ENCODE peak calls at places on chromosomes 1 and 21, in six cellular contexts. I is HepG2, O is upper lobe of left lung, S is A549, C is K562, R is GM12878. Q is an unnamed sample.
A peak's percentile ranks its signal among the peaks of the same experiment; 100 is the strongest.

GRCh38 chr1:93822710-93823425 is 56.1 kb downstream of the DNTTIP2 start:
- ATAC-seq in I (no peak), O (no peak), S (no peak), C (no peak), R (no peak), Q (no peak)

GRCh38 chr1:232968965-232969364 is 18.6 kb downstream of the NTPCR start:
- ATAC-seq in I (no peak), O (peak; percentile 69), S (no peak), C (no peak), R (peak; percentile 59), Q (peak; percentile 51)

GRCh38 chr1:228376262-228376628 is 30.4 kb downstream of the TRIM11 start:
- ATAC-seq in I (no peak), O (no peak), S (no peak), C (no peak), R (no peak), Q (no peak)

GRCh38 chr1:194164755-194165154 is 978.3 kb upstream of the B3GALT2 start:
- ATAC-seq in I (no peak), O (no peak), S (no peak), C (no peak), R (no peak), Q (no peak)

GRCh38 chr21:35438643-35439404 is 389.7 kb upstream of the RUNX1 start:
- ATAC-seq in I (no peak), O (no peak), S (no peak), C (no peak), R (peak; percentile 69), Q (no peak)

GRCh38 chr1:54857741-54858665 is 29.0 kb downstream of the DHCR24 start:
- ATAC-seq in I (no peak), O (no peak), S (peak; percentile 31), C (no peak), R (no peak), Q (no peak)

GRCh38 chr1:27804791-27805190 is 25.8 kb upstream of the PPP1R8 start:
- ATAC-seq in I (no peak), O (no peak), S (no peak), C (no peak), R (no peak), Q (no peak)

GRCh38 chr1:93965888-93966287 is 56.7 kb upstream of the GCLM start:
- ATAC-seq in I (no peak), O (no peak), S (no peak), C (no peak), R (no peak), Q (no peak)

GRCh38 chr1:26827205-26827604 is 717 bp downstream of the ZDHHC18 start:
- ATAC-seq in I (no peak), O (no peak), S (peak; percentile 2), C (no peak), R (no peak), Q (no peak)

GRCh38 chr1:94105957-94106529 is 14.9 kb downstream of the ABCA4 start:
- ATAC-seq in I (no peak), O (peak; percentile 17), S (no peak), C (no peak), R (peak; percentile 52), Q (no peak)

GRCh38 chr1:162136760-162137537 is 67.5 kb downstream of the NOS1AP start:
- ATAC-seq in I (peak; percentile 75), O (no peak), S (peak; percentile 90), C (no peak), R (peak; percentile 23), Q (peak; percentile 66)

GRCh38 chr1:67831850-67832513 is 1.3 kb downstream of the GNG12 start:
- ATAC-seq in I (peak; percentile 33), O (peak; percentile 82), S (peak; percentile 68), C (peak; percentile 59), R (peak; percentile 32), Q (peak; percentile 40)

GRCh38 chr1:4702927-4703326 is 48.5 kb downstream of the AJAP1 start:
- ATAC-seq in I (no peak), O (no peak), S (no peak), C (no peak), R (no peak), Q (no peak)

GRCh38 chr1:231918239-231919015 is 291.8 kb downstream of the DISC1 start:
- ATAC-seq in I (no peak), O (no peak), S (no peak), C (no peak), R (no peak), Q (no peak)

GRCh38 chr1:8698012-8698411 is 119.4 kb downstream of the RERE start:
- ATAC-seq in I (no peak), O (no peak), S (no peak), C (no peak), R (no peak), Q (no peak)

GRCh38 chr21:45228171-45228641 is 59.5 kb downstream of the POFUT2 start:
- ATAC-seq in I (no peak), O (no peak), S (peak; percentile 78), C (no peak), R (peak; percentile 34), Q (peak; percentile 74)

GRCh38 chr1:60848583-60849188 is 233.7 kb upstream of the NFIA start:
- ATAC-seq in I (no peak), O (no peak), S (no peak), C (peak; percentile 90), R (peak; percentile 15), Q (no peak)

GRCh38 chr1:147264158-147264768 is 21.8 kb downstream of the CHD1L start:
- ATAC-seq in I (no peak), O (no peak), S (no peak), C (no peak), R (no peak), Q (no peak)

GRCh38 chr1:107076846-107077245 is 20.4 kb downstream of the PRMT6 start:
- ATAC-seq in I (no peak), O (no peak), S (no peak), C (no peak), R (no peak), Q (no peak)

GRCh38 chr21:38952890-38953289 is 147.2 kb downstream of the ETS2 start:
- ATAC-seq in I (no peak), O (no peak), S (no peak), C (no peak), R (no peak), Q (no peak)

GRCh38 chr1:35644204-35644603 is 2.9 kb upstream of the PSMB2 start:
- ATAC-seq in I (no peak), O (no peak), S (no peak), C (no peak), R (no peak), Q (no peak)

GRCh38 chr1:111269820-111270406 is 20.7 kb upstream of the CHIA start:
- ATAC-seq in I (no peak), O (no peak), S (no peak), C (no peak), R (no peak), Q (no peak)

GRCh38 chr1:184494929-184495328 is 108.1 kb downstream of the C1orf21 start:
- ATAC-seq in I (no peak), O (no peak), S (no peak), C (no peak), R (peak; percentile 78), Q (no peak)

GRCh38 chr1:85343612-85344255 is 67.3 kb upstream of the BCL10 start:
- ATAC-seq in I (peak; percentile 43), O (no peak), S (no peak), C (no peak), R (no peak), Q (no peak)

DNA sequence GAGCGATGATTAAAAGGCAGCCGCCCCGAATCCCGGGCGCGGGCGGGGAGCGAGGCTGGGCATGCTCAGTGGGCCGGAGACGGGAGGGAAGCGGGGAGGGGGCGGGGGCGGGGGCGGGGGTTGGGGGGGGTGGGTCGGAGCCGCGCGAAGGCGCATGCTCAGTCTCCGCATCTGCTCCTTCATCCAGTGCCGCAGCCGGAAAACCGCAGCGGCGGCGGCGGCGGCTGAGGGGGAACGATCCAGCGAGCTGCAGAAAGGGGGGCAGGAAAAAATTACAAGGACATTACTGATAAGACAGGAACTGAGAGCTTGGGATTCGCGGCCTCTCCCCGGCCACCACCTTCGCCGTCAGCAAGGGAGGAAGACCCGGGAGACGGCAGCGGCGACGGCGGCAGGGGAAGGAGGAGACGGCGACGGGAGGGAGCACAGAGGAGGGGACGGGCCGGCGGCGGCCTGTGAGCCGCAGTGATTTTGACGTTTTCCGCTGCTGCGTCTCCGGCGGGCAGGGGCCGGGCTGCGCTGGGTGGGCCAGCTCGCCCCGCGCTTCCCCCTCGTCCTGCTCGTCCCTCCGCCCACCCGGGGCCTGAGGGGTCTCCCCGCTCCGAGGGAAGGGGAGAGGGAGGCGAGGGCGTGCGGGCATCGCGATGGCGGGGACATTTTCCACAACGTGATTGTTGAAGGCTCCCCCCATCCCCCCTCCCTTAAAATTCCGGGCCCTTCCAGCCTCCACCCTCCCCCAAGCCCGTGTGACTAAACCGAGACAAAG is at the start of gene CAMSAP2:
- ATAC-seq in I (peak; percentile 89), O (peak; percentile 95), S (peak; percentile 87), C (peak; percentile 95), R (peak; percentile 75), Q (peak; percentile 89)
- TF ChIP-seq POLR2A in I (peak; percentile 67), O (peak; percentile 55), S (peak; percentile 31), C (no peak), R (peak; percentile 71), Q (peak; percentile 70)

GRCh38 chr1:12153181-12153785 is 13.5 kb upstream of the TNFRSF1B start:
- ATAC-seq in I (no peak), O (peak; percentile 75), S (no peak), C (peak; percentile 75), R (peak; percentile 68), Q (peak; percentile 80)
- TF ChIP-seq EP300 in I (no peak), O (no peak), S (no peak), C (no peak), R (peak; percentile 6), Q (no peak)

DNA sequence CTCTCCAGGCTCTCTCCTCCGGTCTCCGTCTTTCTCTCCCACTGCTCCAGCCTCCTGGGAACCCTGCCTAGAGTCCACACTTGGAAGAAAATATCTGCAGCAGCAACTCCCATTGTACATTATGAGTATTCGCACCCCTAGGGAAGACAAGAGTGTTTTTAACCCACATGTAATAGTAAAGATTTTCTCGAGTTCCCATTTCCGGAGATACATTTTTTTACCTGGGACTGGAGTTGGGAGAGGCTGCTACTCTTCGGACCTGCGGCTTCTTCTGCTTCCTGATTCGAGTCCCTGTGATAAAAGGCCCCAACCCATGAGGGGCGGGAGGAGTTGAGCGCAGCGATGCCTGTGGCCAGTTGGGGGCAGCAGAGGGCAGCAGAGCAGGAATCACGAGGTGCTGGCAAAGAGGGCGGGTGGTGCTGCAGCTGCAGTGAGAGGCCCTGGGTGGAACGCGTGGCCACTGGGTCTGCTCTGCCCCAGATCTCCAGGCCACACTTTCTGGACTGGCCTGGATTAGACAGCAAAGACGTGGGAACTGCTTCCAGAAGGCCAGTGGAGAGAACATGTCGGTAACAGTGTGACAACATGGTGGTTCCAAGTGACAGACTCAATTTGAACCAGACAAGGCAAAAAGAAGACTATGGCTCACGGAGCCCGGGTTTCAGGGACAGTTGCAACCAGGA is 221.0 kb upstream of the CSF3R start:
- ATAC-seq in I (peak; percentile 95), O (peak; percentile 81), S (peak; percentile 80), C (peak; percentile 99), R (peak; percentile 100), Q (peak; percentile 66)
- TF ChIP-seq POLR2A in I (no peak), O (no peak), S (no peak), C (no peak), R (no peak), Q (no peak)

GRCh38 chr1:182845379-182845778 is 6.2 kb downstream of the DHX9 start:
- ATAC-seq in I (no peak), O (no peak), S (no peak), C (no peak), R (peak; percentile 8), Q (no peak)

GRCh38 chr1:182841368-182841988 is 2.3 kb downstream of the DHX9 start:
- ATAC-seq in I (no peak), O (no peak), S (no peak), C (peak; percentile 12), R (peak; percentile 10), Q (no peak)

GRCh38 chr1:182842265-182842664 is 3.1 kb downstream of the DHX9 start:
- ATAC-seq in I (no peak), O (no peak), S (no peak), C (no peak), R (no peak), Q (no peak)

GRCh38 chr1:182835811-182836210 is 3.3 kb upstream of the DHX9 start:
- ATAC-seq in I (no peak), O (no peak), S (no peak), C (no peak), R (no peak), Q (no peak)

GRCh38 chr1:182839209-182840065 is at the start of gene DHX9:
- ATAC-seq in I (peak; percentile 96), O (peak; percentile 96), S (peak; percentile 86), C (peak; percentile 90), R (peak; percentile 89), Q (peak; percentile 94)
- TF ChIP-seq EP300 in I (no peak), O (no peak), S (no peak), C (peak; percentile 82), R (no peak), Q (no peak)